ENCODE peak calls at places on chromosomes 5 and 9, in five cellular contexts. One of them, this sample, is unnamed.

GRCh38 chr5:90406466-90406865 is 3.1 kb downstream of the CETN3 start:
- DNase-seq in fibroblast of mammary gland: no peak
- DNase-seq in AG09309: no peak
- DNase-seq in stimulated activated CD8-positive, alpha-beta memory T cell treated with anti-CD3 and anti-CD28 coated beads, Interleukin-4, amount 100 ng/mL, for 1 hour: no peak
- DNase-seq in activated T-helper 9 cell treated with anti-CD3 and anti-CD28 coated beads, Interleukin-2, amount 50 U/mL, for 16 hours: no peak
- DNase-seq in this sample: no peak

GRCh38 chr5:154179846-154180710 is 10.5 kb upstream of the GALNT10 start:
- DNase-seq in fibroblast of mammary gland: peak
- DNase-seq in AG09309: no peak
- DNase-seq in stimulated activated CD8-positive, alpha-beta memory T cell treated with anti-CD3 and anti-CD28 coated beads, Interleukin-4, amount 100 ng/mL, for 1 hour: no peak
- DNase-seq in activated T-helper 9 cell treated with anti-CD3 and anti-CD28 coated beads, Interleukin-2, amount 50 U/mL, for 16 hours: no peak
- DNase-seq in this sample: peak

GRCh38 chr5:32044904-32045303 is 129.2 kb downstream of the GOLPH3 start:
- DNase-seq in fibroblast of mammary gland: peak
- DNase-seq in AG09309: peak
- DNase-seq in stimulated activated CD8-positive, alpha-beta memory T cell treated with anti-CD3 and anti-CD28 coated beads, Interleukin-4, amount 100 ng/mL, for 1 hour: no peak
- DNase-seq in activated T-helper 9 cell treated with anti-CD3 and anti-CD28 coated beads, Interleukin-2, amount 50 U/mL, for 16 hours: no peak
- DNase-seq in this sample: no peak

GRCh38 chr9:118583414-118583813 is 785.8 kb downstream of the BRINP1 start:
- DNase-seq in fibroblast of mammary gland: no peak
- DNase-seq in AG09309: no peak
- DNase-seq in stimulated activated CD8-positive, alpha-beta memory T cell treated with anti-CD3 and anti-CD28 coated beads, Interleukin-4, amount 100 ng/mL, for 1 hour: no peak
- DNase-seq in activated T-helper 9 cell treated with anti-CD3 and anti-CD28 coated beads, Interleukin-2, amount 50 U/mL, for 16 hours: no peak
- DNase-seq in this sample: no peak

GRCh38 chr9:117278020-117278419 is 136.8 kb downstream of the ASTN2 start:
- DNase-seq in fibroblast of mammary gland: no peak
- DNase-seq in AG09309: no peak
- DNase-seq in stimulated activated CD8-positive, alpha-beta memory T cell treated with anti-CD3 and anti-CD28 coated beads, Interleukin-4, amount 100 ng/mL, for 1 hour: no peak
- DNase-seq in activated T-helper 9 cell treated with anti-CD3 and anti-CD28 coated beads, Interleukin-2, amount 50 U/mL, for 16 hours: no peak
- DNase-seq in this sample: no peak

GRCh38 chr9:126519660-126520425 is 93.9 kb upstream of the LMX1B start:
- DNase-seq in fibroblast of mammary gland: no peak
- DNase-seq in AG09309: no peak
- DNase-seq in stimulated activated CD8-positive, alpha-beta memory T cell treated with anti-CD3 and anti-CD28 coated beads, Interleukin-4, amount 100 ng/mL, for 1 hour: no peak
- DNase-seq in activated T-helper 9 cell treated with anti-CD3 and anti-CD28 coated beads, Interleukin-2, amount 50 U/mL, for 16 hours: no peak
- DNase-seq in this sample: no peak

GRCh38 chr5:74251106-74252032 is 389.2 kb downstream of the ENC1 start:
- DNase-seq in fibroblast of mammary gland: peak
- DNase-seq in AG09309: peak
- DNase-seq in stimulated activated CD8-positive, alpha-beta memory T cell treated with anti-CD3 and anti-CD28 coated beads, Interleukin-4, amount 100 ng/mL, for 1 hour: no peak
- DNase-seq in activated T-helper 9 cell treated with anti-CD3 and anti-CD28 coated beads, Interleukin-2, amount 50 U/mL, for 16 hours: no peak
- DNase-seq in this sample: no peak

GRCh38 chr5:38329132-38329715 is 70.9 kb downstream of the EGFLAM start:
- DNase-seq in fibroblast of mammary gland: peak
- DNase-seq in AG09309: no peak
- DNase-seq in stimulated activated CD8-positive, alpha-beta memory T cell treated with anti-CD3 and anti-CD28 coated beads, Interleukin-4, amount 100 ng/mL, for 1 hour: no peak
- DNase-seq in activated T-helper 9 cell treated with anti-CD3 and anti-CD28 coated beads, Interleukin-2, amount 50 U/mL, for 16 hours: no peak
- DNase-seq in this sample: no peak

GRCh38 chr9:84500218-84500617 is 159.7 kb upstream of the SLC28A3 start:
- DNase-seq in fibroblast of mammary gland: no peak
- DNase-seq in AG09309: no peak
- DNase-seq in stimulated activated CD8-positive, alpha-beta memory T cell treated with anti-CD3 and anti-CD28 coated beads, Interleukin-4, amount 100 ng/mL, for 1 hour: no peak
- DNase-seq in activated T-helper 9 cell treated with anti-CD3 and anti-CD28 coated beads, Interleukin-2, amount 50 U/mL, for 16 hours: no peak
- DNase-seq in this sample: no peak

GRCh38 chr9:127049044-127049443 is 73.4 kb downstream of the ANGPTL2 start:
- DNase-seq in fibroblast of mammary gland: peak
- DNase-seq in AG09309: peak
- DNase-seq in stimulated activated CD8-positive, alpha-beta memory T cell treated with anti-CD3 and anti-CD28 coated beads, Interleukin-4, amount 100 ng/mL, for 1 hour: no peak
- DNase-seq in activated T-helper 9 cell treated with anti-CD3 and anti-CD28 coated beads, Interleukin-2, amount 50 U/mL, for 16 hours: no peak
- DNase-seq in this sample: peak

GRCh38 chr9:31304576-31304975 is 1079.9 kb upstream of the ACO1 start:
- DNase-seq in fibroblast of mammary gland: peak
- DNase-seq in AG09309: no peak
- DNase-seq in stimulated activated CD8-positive, alpha-beta memory T cell treated with anti-CD3 and anti-CD28 coated beads, Interleukin-4, amount 100 ng/mL, for 1 hour: no peak
- DNase-seq in activated T-helper 9 cell treated with anti-CD3 and anti-CD28 coated beads, Interleukin-2, amount 50 U/mL, for 16 hours: no peak
- DNase-seq in this sample: no peak

GRCh38 chr9:120531683-120532300 is 48.2 kb downstream of the CDK5RAP2 start:
- DNase-seq in fibroblast of mammary gland: peak
- DNase-seq in AG09309: no peak
- DNase-seq in stimulated activated CD8-positive, alpha-beta memory T cell treated with anti-CD3 and anti-CD28 coated beads, Interleukin-4, amount 100 ng/mL, for 1 hour: no peak
- DNase-seq in activated T-helper 9 cell treated with anti-CD3 and anti-CD28 coated beads, Interleukin-2, amount 50 U/mL, for 16 hours: no peak
- DNase-seq in this sample: peak

GRCh38 chr5:75214409-75214808 is 22.3 kb downstream of the ANKRD31 start:
- DNase-seq in fibroblast of mammary gland: no peak
- DNase-seq in AG09309: no peak
- DNase-seq in stimulated activated CD8-positive, alpha-beta memory T cell treated with anti-CD3 and anti-CD28 coated beads, Interleukin-4, amount 100 ng/mL, for 1 hour: no peak
- DNase-seq in activated T-helper 9 cell treated with anti-CD3 and anti-CD28 coated beads, Interleukin-2, amount 50 U/mL, for 16 hours: no peak
- DNase-seq in this sample: no peak

GRCh38 chr5:40578501-40579451 is 100.9 kb upstream of the PTGER4 start:
- DNase-seq in fibroblast of mammary gland: peak
- DNase-seq in AG09309: no peak
- DNase-seq in stimulated activated CD8-positive, alpha-beta memory T cell treated with anti-CD3 and anti-CD28 coated beads, Interleukin-4, amount 100 ng/mL, for 1 hour: no peak
- DNase-seq in activated T-helper 9 cell treated with anti-CD3 and anti-CD28 coated beads, Interleukin-2, amount 50 U/mL, for 16 hours: peak
- DNase-seq in this sample: no peak

GRCh38 chr9:133221177-133221809 is 12.2 kb upstream of the OBP2B start:
- DNase-seq in fibroblast of mammary gland: no peak
- DNase-seq in AG09309: no peak
- DNase-seq in stimulated activated CD8-positive, alpha-beta memory T cell treated with anti-CD3 and anti-CD28 coated beads, Interleukin-4, amount 100 ng/mL, for 1 hour: no peak
- DNase-seq in activated T-helper 9 cell treated with anti-CD3 and anti-CD28 coated beads, Interleukin-2, amount 50 U/mL, for 16 hours: no peak
- DNase-seq in this sample: no peak

This sample was measured in thyroid gland.